ENCODE peak calls at places on chromosomes 7 and 10, in seven cellular contexts. One of them, this sample, is unnamed.

GRCh38 chr7:41869091-41869490 is 166.2 kb upstream of the INHBA start:
- DNase-seq in activated T-cell treated with anti-CD3 and anti-CD28 coated beads, Interleukin-2, amount 50 U/mL, for 72 hours: no peak
- DNase-seq in left colon: no peak
- DNase-seq in hypothalamus: no peak
- DNase-seq in IMR-90: peak; percentile 84
- DNase-seq in activated effector memory CD4-positive, alpha-beta T cell treated with anti-CD3 and anti-CD28 coated beads, Interleukin-2, amount 50 U/mL, for 16 hours: no peak
- DNase-seq in fibroblast of mammary gland: peak; percentile 93
- DNase-seq in this sample: no peak

GRCh38 chr10:58593008-58593407 is 80.3 kb downstream of the BICC1 start:
- DNase-seq in hypothalamus: no peak
- DNase-seq in fibroblast of mammary gland: no peak
- DNase-seq in activated effector memory CD4-positive, alpha-beta T cell treated with anti-CD3 and anti-CD28 coated beads, Interleukin-2, amount 50 U/mL, for 16 hours: no peak
- DNase-seq in IMR-90: no peak
- DNase-seq in activated T-cell treated with anti-CD3 and anti-CD28 coated beads, Interleukin-2, amount 50 U/mL, for 72 hours: no peak
- DNase-seq in left colon: no peak
- DNase-seq in this sample: no peak

GRCh38 chr10:81917666-81918065 is 42.7 kb downstream of the NRG3 start:
- DNase-seq in activated T-cell treated with anti-CD3 and anti-CD28 coated beads, Interleukin-2, amount 50 U/mL, for 72 hours: no peak
- DNase-seq in IMR-90: no peak
- DNase-seq in fibroblast of mammary gland: no peak
- DNase-seq in hypothalamus: no peak
- DNase-seq in left colon: no peak
- DNase-seq in activated effector memory CD4-positive, alpha-beta T cell treated with anti-CD3 and anti-CD28 coated beads, Interleukin-2, amount 50 U/mL, for 16 hours: no peak
- DNase-seq in this sample: no peak

GRCh38 chr10:110547139-110547761 is 20.2 kb upstream of the SMC3 start:
- DNase-seq in IMR-90: peak; percentile 77
- DNase-seq in left colon: no peak
- DNase-seq in fibroblast of mammary gland: peak; percentile 76
- DNase-seq in activated effector memory CD4-positive, alpha-beta T cell treated with anti-CD3 and anti-CD28 coated beads, Interleukin-2, amount 50 U/mL, for 16 hours: no peak
- DNase-seq in activated T-cell treated with anti-CD3 and anti-CD28 coated beads, Interleukin-2, amount 50 U/mL, for 72 hours: no peak
- DNase-seq in hypothalamus: no peak
- DNase-seq in this sample: peak; percentile 62

GRCh38 chr10:127871631-127872010 is 21.1 kb downstream of the CLRN3 start:
- DNase-seq in fibroblast of mammary gland: no peak
- DNase-seq in activated T-cell treated with anti-CD3 and anti-CD28 coated beads, Interleukin-2, amount 50 U/mL, for 72 hours: no peak
- DNase-seq in activated effector memory CD4-positive, alpha-beta T cell treated with anti-CD3 and anti-CD28 coated beads, Interleukin-2, amount 50 U/mL, for 16 hours: no peak
- DNase-seq in hypothalamus: no peak
- DNase-seq in IMR-90: no peak
- DNase-seq in left colon: no peak
- DNase-seq in this sample: no peak

GRCh38 chr7:40597517-40597916 is 462.7 kb downstream of the SUGCT start:
- DNase-seq in IMR-90: no peak
- DNase-seq in fibroblast of mammary gland: no peak
- DNase-seq in left colon: no peak
- DNase-seq in activated T-cell treated with anti-CD3 and anti-CD28 coated beads, Interleukin-2, amount 50 U/mL, for 72 hours: no peak
- DNase-seq in hypothalamus: no peak
- DNase-seq in activated effector memory CD4-positive, alpha-beta T cell treated with anti-CD3 and anti-CD28 coated beads, Interleukin-2, amount 50 U/mL, for 16 hours: no peak
- DNase-seq in this sample: no peak

GRCh38 chr7:46864711-46865110 is 717.2 kb downstream of the TNS3 start:
- DNase-seq in fibroblast of mammary gland: no peak
- DNase-seq in IMR-90: no peak
- DNase-seq in activated effector memory CD4-positive, alpha-beta T cell treated with anti-CD3 and anti-CD28 coated beads, Interleukin-2, amount 50 U/mL, for 16 hours: no peak
- DNase-seq in hypothalamus: no peak
- DNase-seq in activated T-cell treated with anti-CD3 and anti-CD28 coated beads, Interleukin-2, amount 50 U/mL, for 72 hours: no peak
- DNase-seq in left colon: no peak
- DNase-seq in this sample: no peak

GRCh38 chr7:31058122-31058521 is 6.0 kb downstream of the ADCYAP1R1 start:
- DNase-seq in activated T-cell treated with anti-CD3 and anti-CD28 coated beads, Interleukin-2, amount 50 U/mL, for 72 hours: no peak
- DNase-seq in IMR-90: peak; percentile 22
- DNase-seq in left colon: no peak
- DNase-seq in activated effector memory CD4-positive, alpha-beta T cell treated with anti-CD3 and anti-CD28 coated beads, Interleukin-2, amount 50 U/mL, for 16 hours: no peak
- DNase-seq in hypothalamus: no peak
- DNase-seq in fibroblast of mammary gland: peak; percentile 34
- DNase-seq in this sample: peak; percentile 51

GRCh38 chr10:116796910-116797513 is 52.3 kb upstream of the ENO4 start:
- DNase-seq in fibroblast of mammary gland: peak; percentile 67
- DNase-seq in activated effector memory CD4-positive, alpha-beta T cell treated with anti-CD3 and anti-CD28 coated beads, Interleukin-2, amount 50 U/mL, for 16 hours: peak; percentile 86
- DNase-seq in IMR-90: peak; percentile 61
- DNase-seq in hypothalamus: peak; percentile 63
- DNase-seq in left colon: peak; percentile 57
- DNase-seq in activated T-cell treated with anti-CD3 and anti-CD28 coated beads, Interleukin-2, amount 50 U/mL, for 72 hours: peak; percentile 77
- DNase-seq in this sample: peak; percentile 58

GRCh38 chr10:91088300-91089140 is 131.9 kb upstream of the PCGF5 start:
- DNase-seq in IMR-90: peak; percentile 15
- DNase-seq in activated effector memory CD4-positive, alpha-beta T cell treated with anti-CD3 and anti-CD28 coated beads, Interleukin-2, amount 50 U/mL, for 16 hours: no peak
- DNase-seq in hypothalamus: no peak
- DNase-seq in activated T-cell treated with anti-CD3 and anti-CD28 coated beads, Interleukin-2, amount 50 U/mL, for 72 hours: peak; percentile 2
- DNase-seq in fibroblast of mammary gland: peak; percentile 38
- DNase-seq in left colon: no peak
- DNase-seq in this sample: no peak

GRCh38 chr10:114184276-114184675 is 5.1 kb downstream of the TDRD1 start:
- DNase-seq in activated T-cell treated with anti-CD3 and anti-CD28 coated beads, Interleukin-2, amount 50 U/mL, for 72 hours: no peak
- DNase-seq in fibroblast of mammary gland: no peak
- DNase-seq in left colon: no peak
- DNase-seq in IMR-90: no peak
- DNase-seq in hypothalamus: no peak
- DNase-seq in activated effector memory CD4-positive, alpha-beta T cell treated with anti-CD3 and anti-CD28 coated beads, Interleukin-2, amount 50 U/mL, for 16 hours: no peak
- DNase-seq in this sample: no peak

GRCh38 chr10:75708060-75708459 is 276.6 kb downstream of the LRMDA start:
- DNase-seq in activated T-cell treated with anti-CD3 and anti-CD28 coated beads, Interleukin-2, amount 50 U/mL, for 72 hours: no peak
- DNase-seq in IMR-90: no peak
- DNase-seq in left colon: no peak
- DNase-seq in activated effector memory CD4-positive, alpha-beta T cell treated with anti-CD3 and anti-CD28 coated beads, Interleukin-2, amount 50 U/mL, for 16 hours: no peak
- DNase-seq in hypothalamus: no peak
- DNase-seq in fibroblast of mammary gland: no peak
- DNase-seq in this sample: no peak

GRCh38 chr7:106731637-106732036 is 70.7 kb upstream of the CCDC71L start:
- DNase-seq in hypothalamus: no peak
- DNase-seq in activated effector memory CD4-positive, alpha-beta T cell treated with anti-CD3 and anti-CD28 coated beads, Interleukin-2, amount 50 U/mL, for 16 hours: no peak
- DNase-seq in left colon: no peak
- DNase-seq in fibroblast of mammary gland: no peak
- DNase-seq in activated T-cell treated with anti-CD3 and anti-CD28 coated beads, Interleukin-2, amount 50 U/mL, for 72 hours: no peak
- DNase-seq in IMR-90: no peak
- DNase-seq in this sample: no peak

GRCh38 chr10:50992972-50993766 is 81.1 kb upstream of the PRKG1 start:
- DNase-seq in fibroblast of mammary gland: peak; percentile 77
- DNase-seq in hypothalamus: no peak
- DNase-seq in IMR-90: peak; percentile 88
- DNase-seq in activated T-cell treated with anti-CD3 and anti-CD28 coated beads, Interleukin-2, amount 50 U/mL, for 72 hours: no peak
- DNase-seq in left colon: no peak
- DNase-seq in activated effector memory CD4-positive, alpha-beta T cell treated with anti-CD3 and anti-CD28 coated beads, Interleukin-2, amount 50 U/mL, for 16 hours: no peak
- DNase-seq in this sample: no peak

GRCh38 chr10:72079356-72079755 is 9.0 kb downstream of the SPOCK2 start:
- DNase-seq in fibroblast of mammary gland: no peak
- DNase-seq in IMR-90: no peak
- DNase-seq in hypothalamus: no peak
- DNase-seq in activated T-cell treated with anti-CD3 and anti-CD28 coated beads, Interleukin-2, amount 50 U/mL, for 72 hours: peak; percentile 58
- DNase-seq in left colon: peak; percentile 22
- DNase-seq in activated effector memory CD4-positive, alpha-beta T cell treated with anti-CD3 and anti-CD28 coated beads, Interleukin-2, amount 50 U/mL, for 16 hours: peak; percentile 83
- DNase-seq in this sample: no peak

GRCh38 chr7:113045379-113045778 is 41.2 kb downstream of the GPR85 start:
- DNase-seq in IMR-90: no peak
- DNase-seq in left colon: no peak
- DNase-seq in hypothalamus: no peak
- DNase-seq in activated T-cell treated with anti-CD3 and anti-CD28 coated beads, Interleukin-2, amount 50 U/mL, for 72 hours: no peak
- DNase-seq in fibroblast of mammary gland: no peak
- DNase-seq in activated effector memory CD4-positive, alpha-beta T cell treated with anti-CD3 and anti-CD28 coated beads, Interleukin-2, amount 50 U/mL, for 16 hours: no peak
- DNase-seq in this sample: no peak

GRCh38 chr7:155342313-155342712 is 44.6 kb downstream of the INSIG1 start:
- DNase-seq in left colon: no peak
- DNase-seq in activated effector memory CD4-positive, alpha-beta T cell treated with anti-CD3 and anti-CD28 coated beads, Interleukin-2, amount 50 U/mL, for 16 hours: no peak
- DNase-seq in hypothalamus: no peak
- DNase-seq in fibroblast of mammary gland: no peak
- DNase-seq in activated T-cell treated with anti-CD3 and anti-CD28 coated beads, Interleukin-2, amount 50 U/mL, for 72 hours: no peak
- DNase-seq in IMR-90: no peak
- DNase-seq in this sample: no peak

GRCh38 chr7:24879281-24879680 is 100.7 kb downstream of the OSBPL3 start:
- DNase-seq in activated effector memory CD4-positive, alpha-beta T cell treated with anti-CD3 and anti-CD28 coated beads, Interleukin-2, amount 50 U/mL, for 16 hours: no peak
- DNase-seq in fibroblast of mammary gland: peak; percentile 46
- DNase-seq in IMR-90: no peak
- DNase-seq in hypothalamus: no peak
- DNase-seq in left colon: no peak
- DNase-seq in activated T-cell treated with anti-CD3 and anti-CD28 coated beads, Interleukin-2, amount 50 U/mL, for 72 hours: no peak
- DNase-seq in this sample: no peak

GRCh38 chr10:42859256-42859655 is 76.7 kb downstream of the BMS1 start:
- DNase-seq in IMR-90: no peak
- DNase-seq in activated effector memory CD4-positive, alpha-beta T cell treated with anti-CD3 and anti-CD28 coated beads, Interleukin-2, amount 50 U/mL, for 16 hours: no peak
- DNase-seq in activated T-cell treated with anti-CD3 and anti-CD28 coated beads, Interleukin-2, amount 50 U/mL, for 72 hours: no peak
- DNase-seq in fibroblast of mammary gland: no peak
- DNase-seq in left colon: no peak
- DNase-seq in hypothalamus: no peak
- DNase-seq in this sample: no peak

GRCh38 chr10:94108200-94108599 is 114.5 kb downstream of the PLCE1 start:
- DNase-seq in hypothalamus: no peak
- DNase-seq in activated effector memory CD4-positive, alpha-beta T cell treated with anti-CD3 and anti-CD28 coated beads, Interleukin-2, amount 50 U/mL, for 16 hours: no peak
- DNase-seq in left colon: no peak
- DNase-seq in IMR-90: peak; percentile 95
- DNase-seq in activated T-cell treated with anti-CD3 and anti-CD28 coated beads, Interleukin-2, amount 50 U/mL, for 72 hours: peak; percentile 31
- DNase-seq in fibroblast of mammary gland: peak; percentile 91
- DNase-seq in this sample: peak; percentile 39

GRCh38 chr10:48496831-48497792 is 107.8 kb downstream of the ARHGAP22 start:
- DNase-seq in IMR-90: peak; percentile 78
- DNase-seq in left colon: no peak
- DNase-seq in fibroblast of mammary gland: peak; percentile 80
- DNase-seq in activated T-cell treated with anti-CD3 and anti-CD28 coated beads, Interleukin-2, amount 50 U/mL, for 72 hours: no peak
- DNase-seq in activated effector memory CD4-positive, alpha-beta T cell treated with anti-CD3 and anti-CD28 coated beads, Interleukin-2, amount 50 U/mL, for 16 hours: peak; percentile 50
- DNase-seq in hypothalamus: no peak
- DNase-seq in this sample: peak; percentile 71